ENCODE peak calls at places on chromosomes 1 and 21, in ten cellular contexts. L is mucosa of descending colon, F is testis, S is tibial artery, H is upper lobe of right lung, M is cardiac muscle cell, Q is OCI-LY7, N is heart right ventricle, U is tibial nerve, P is fibroblast of lung. G is an unnamed sample. For H3K36me3, the result is how much of the 10 kb centered on the place peaks cover.

GRCh38 chr1:165531021-165531420 is 12.8 kb upstream of the LRRC52 start:
- DNase-seq in Q (no peak), N (no peak), S (no peak), U (peak), F (no peak), H (no peak), P (no peak), L (no peak), M (no peak), G (no peak)

GRCh38 chr1:4622821-4623220 is 31.6 kb upstream of the AJAP1 start:
- DNase-seq in P (no peak), L (no peak), F (no peak), M (no peak), N (no peak), Q (no peak), S (no peak), U (no peak), H (peak), G (no peak)

GRCh38 chr1:71427066-71427465 is 346.2 kb upstream of the ZRANB2 start:
- DNase-seq in P (no peak), U (no peak), Q (no peak), S (no peak), L (no peak), M (no peak), F (no peak), H (no peak), N (no peak), G (no peak)

GRCh38 chr21:41640756-41641509 is 125.9 kb downstream of the RIPK4 start:
- DNase-seq in N (no peak), L (no peak), P (peak), M (peak), U (no peak), Q (no peak), H (peak), S (peak), F (no peak), G (no peak)

GRCh38 chr1:119903443-119903835 is 7.1 kb upstream of the ADAM30 start:
- DNase-seq in F (no peak), S (no peak), P (no peak), U (no peak), L (no peak), Q (no peak), N (no peak), H (no peak), M (no peak), G (no peak)

GRCh38 chr1:53572802-53573148 is 113.6 kb downstream of the DMRTB1 start:
- DNase-seq in L (no peak), H (no peak), F (no peak), N (no peak), P (no peak), Q (no peak), U (no peak), M (no peak), S (no peak), G (no peak)

GRCh38 chr1:61504840-61505239 is 220.1 kb downstream of the TM2D1 start:
- DNase-seq in L (no peak), M (peak), P (peak), F (no peak), S (no peak), U (no peak), H (no peak), N (no peak), Q (no peak), G (no peak)

GRCh38 chr1:184854456-184855180 is 100.0 kb upstream of the EDEM3 start:
- DNase-seq in U (no peak), L (no peak), P (peak), H (no peak), S (no peak), N (no peak), F (no peak), M (peak), Q (no peak), G (no peak)

GRCh38 chr1:83102630-83103071 is 896.3 kb downstream of the TTLL7 start:
- DNase-seq in H (no peak), P (peak), M (no peak), U (no peak), S (no peak), F (no peak), Q (no peak), N (no peak), L (no peak), G (peak)

GRCh38 chr1:20896824-20897223 is 109.7 kb upstream of the HP1BP3 start:
- DNase-seq in N (no peak), L (no peak), S (no peak), P (peak), M (peak), F (no peak), U (no peak), Q (no peak), H (no peak), G (no peak)

DNA sequence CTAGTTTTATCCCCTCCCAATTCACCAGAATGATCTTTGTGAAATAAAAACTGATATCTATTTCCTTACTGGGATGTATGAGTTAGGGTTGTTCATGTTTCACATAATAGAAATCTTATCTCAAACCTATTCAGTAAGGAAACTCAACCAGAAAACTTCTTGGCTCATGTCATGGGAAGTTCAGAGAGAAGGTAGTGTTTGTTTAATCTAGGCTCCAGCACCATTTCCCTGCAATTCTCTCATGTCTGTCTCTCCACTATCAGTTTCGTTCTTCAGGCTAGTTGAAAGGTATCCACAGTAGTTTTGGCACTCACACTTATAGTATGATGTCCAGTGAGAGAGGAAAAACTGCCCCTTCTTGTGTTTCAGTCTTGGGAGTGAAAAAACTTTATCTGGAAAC is 34.6 kb upstream of the UHMK1 start:
- DNase-seq in Q (no peak), H (no peak), M (peak), S (no peak), L (no peak), F (no peak), P (peak), U (no peak), N (no peak), G (no peak)
- H3K36me3 ChIP-seq in Q (under half), H (under half), M (under half), S (under half), L (under half), F (under half), P (under half), U (under half), N (under half), G (under half)

DNA sequence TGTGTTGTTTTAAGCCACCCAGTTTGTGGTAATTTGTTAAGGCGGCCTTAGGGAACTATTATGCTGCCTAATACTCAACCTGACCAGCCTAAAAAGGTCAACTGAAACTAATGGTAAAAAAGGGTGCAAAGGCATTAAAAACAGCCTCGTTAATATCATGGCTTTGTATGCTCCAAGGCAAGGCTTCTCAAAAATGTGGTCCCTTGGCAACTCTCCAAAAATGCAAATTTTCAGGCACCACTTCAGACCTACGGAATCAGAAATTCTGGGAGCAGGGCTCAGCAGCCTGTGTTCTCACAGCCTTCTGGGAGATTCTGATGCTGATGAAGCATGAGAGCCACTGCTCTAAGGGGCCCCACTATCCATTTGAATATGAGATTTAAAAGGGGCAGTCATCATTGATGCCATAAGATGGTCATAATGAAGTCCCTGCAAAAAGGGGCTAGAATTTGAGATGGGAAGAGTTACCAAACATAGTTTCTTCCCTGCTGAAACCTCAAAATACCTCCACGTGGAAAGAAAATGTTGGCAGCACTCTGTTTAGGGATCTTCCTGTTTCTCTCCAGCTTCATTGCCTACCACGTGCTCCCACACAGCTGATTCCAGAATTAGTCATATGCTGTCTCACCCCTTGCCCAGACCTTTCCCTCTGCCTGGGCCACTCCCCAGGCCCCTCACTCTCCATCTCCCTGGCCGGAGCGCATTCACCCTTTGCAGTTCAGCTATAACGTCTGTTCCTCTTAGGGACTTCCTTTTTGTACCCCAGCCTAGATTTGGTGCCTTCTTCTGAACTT is 46.7 kb downstream of the PHC2 start:
- DNase-seq in M (peak), U (no peak), F (no peak), P (peak), S (no peak), N (no peak), Q (no peak), H (no peak), L (no peak), G (no peak)
- H3K4me3 ChIP-seq in M (no peak), U (no peak), F (no peak), P (no peak), S (no peak), N (no peak), Q (no peak), H (no peak), L (no peak), G (no peak)

GRCh38 chr1:195717651-195718050 is 890.6 kb downstream of the KCNT2 start:
- DNase-seq in F (no peak), M (peak), U (no peak), N (no peak), S (no peak), P (peak), L (no peak), Q (no peak), H (no peak), G (no peak)
- TF ChIP-seq CTCF in F (peak), M (peak), U (no peak), N (no peak), S (no peak), P (peak), L (no peak), Q (peak), H (peak), G (peak)

GRCh38 chr21:36052860-36053766 is 7.2 kb downstream of the SETD4 start:
- DNase-seq in P (no peak), S (no peak), Q (no peak), U (no peak), N (no peak), M (no peak), F (no peak), L (no peak), H (no peak), G (no peak)

GRCh38 chr21:36045993-36046392 is 14.3 kb downstream of the SETD4 start:
- DNase-seq in F (no peak), L (no peak), U (no peak), H (no peak), Q (no peak), M (no peak), N (no peak), P (no peak), S (no peak), G (no peak)

GRCh38 chr21:36044056-36044455 is 16.3 kb downstream of the SETD4 start:
- DNase-seq in N (no peak), M (no peak), Q (no peak), H (no peak), P (no peak), F (no peak), L (no peak), S (no peak), U (no peak), G (no peak)

GRCh38 chr21:36047139-36047538 is 13.2 kb downstream of the SETD4 start:
- DNase-seq in M (no peak), N (no peak), P (no peak), F (no peak), Q (no peak), S (no peak), H (no peak), L (no peak), U (no peak), G (no peak)

GRCh38 chr21:36048357-36048756 is 12.0 kb downstream of the SETD4 start:
- DNase-seq in M (no peak), F (no peak), L (no peak), P (no peak), H (no peak), U (no peak), Q (no peak), S (no peak), N (no peak), G (no peak)
- H3K36me3 ChIP-seq in M (under half), F (under half), L (under half), P (under half), H (half or more), U (half or more), Q (half or more), S (half or more), N (under half), G (half or more)

G was measured in WERI-Rb-1.